ENCODE peak calls at places on chromosomes 3 and 15, in seven cellular contexts. One of them, this sample, is unnamed.

GRCh38 chr3:44359146-44359751 is 20.7 kb downstream of the TCAIM start:
- DNase-seq in AG09319: no peak
- DNase-seq in activated T-cell treated with anti-CD3 and anti-CD28 coated beads for 24 hours: no peak
- DNase-seq in activated T-helper 1 cell treated with anti-CD3 and anti-CD28 coated beads, Interleukin-2, amount 50 U/mL, for 16 hours: no peak
- DNase-seq in fibroblast of mammary gland: no peak
- DNase-seq in Ammon's horn: no peak
- DNase-seq in kidney tubule cell: peak; percentile 35
- DNase-seq in this sample: no peak

GRCh38 chr15:101194246-101195138 is 57.4 kb downstream of the CHSY1 start:
- DNase-seq in activated T-helper 1 cell treated with anti-CD3 and anti-CD28 coated beads, Interleukin-2, amount 50 U/mL, for 16 hours: no peak
- DNase-seq in fibroblast of mammary gland: no peak
- DNase-seq in Ammon's horn: no peak
- DNase-seq in kidney tubule cell: no peak
- DNase-seq in AG09319: no peak
- DNase-seq in activated T-cell treated with anti-CD3 and anti-CD28 coated beads for 24 hours: no peak
- DNase-seq in this sample: no peak

GRCh38 chr3:129688310-129688895 is 81.9 kb upstream of the PLXND1 start:
- DNase-seq in AG09319: peak; percentile 25
- DNase-seq in activated T-cell treated with anti-CD3 and anti-CD28 coated beads for 24 hours: no peak
- DNase-seq in kidney tubule cell: peak; percentile 44
- DNase-seq in activated T-helper 1 cell treated with anti-CD3 and anti-CD28 coated beads, Interleukin-2, amount 50 U/mL, for 16 hours: no peak
- DNase-seq in Ammon's horn: peak; percentile 94
- DNase-seq in fibroblast of mammary gland: peak; percentile 49
- DNase-seq in this sample: no peak

GRCh38 chr3:46299608-46300460 is 54.1 kb upstream of the CCR2 start:
- DNase-seq in AG09319: no peak
- DNase-seq in fibroblast of mammary gland: no peak
- DNase-seq in activated T-helper 1 cell treated with anti-CD3 and anti-CD28 coated beads, Interleukin-2, amount 50 U/mL, for 16 hours: no peak
- DNase-seq in activated T-cell treated with anti-CD3 and anti-CD28 coated beads for 24 hours: no peak
- DNase-seq in Ammon's horn: no peak
- DNase-seq in kidney tubule cell: no peak
- DNase-seq in this sample: no peak

GRCh38 chr3:131630812-131631211 is 128.0 kb upstream of the MRPL3 start:
- DNase-seq in fibroblast of mammary gland: peak; percentile 24
- DNase-seq in AG09319: no peak
- DNase-seq in kidney tubule cell: peak; percentile 31
- DNase-seq in activated T-helper 1 cell treated with anti-CD3 and anti-CD28 coated beads, Interleukin-2, amount 50 U/mL, for 16 hours: no peak
- DNase-seq in activated T-cell treated with anti-CD3 and anti-CD28 coated beads for 24 hours: no peak
- DNase-seq in Ammon's horn: no peak
- DNase-seq in this sample: no peak

GRCh38 chr15:62925875-62926274 is 116.7 kb upstream of the TPM1 start:
- DNase-seq in AG09319: no peak
- DNase-seq in kidney tubule cell: no peak
- DNase-seq in activated T-cell treated with anti-CD3 and anti-CD28 coated beads for 24 hours: no peak
- DNase-seq in activated T-helper 1 cell treated with anti-CD3 and anti-CD28 coated beads, Interleukin-2, amount 50 U/mL, for 16 hours: no peak
- DNase-seq in fibroblast of mammary gland: no peak
- DNase-seq in Ammon's horn: no peak
- DNase-seq in this sample: no peak

GRCh38 chr3:71998995-71999673 is 214.2 kb upstream of the PROK2 start:
- DNase-seq in AG09319: peak; percentile 14
- DNase-seq in activated T-helper 1 cell treated with anti-CD3 and anti-CD28 coated beads, Interleukin-2, amount 50 U/mL, for 16 hours: no peak
- DNase-seq in fibroblast of mammary gland: peak; percentile 100
- DNase-seq in kidney tubule cell: peak; percentile 50
- DNase-seq in activated T-cell treated with anti-CD3 and anti-CD28 coated beads for 24 hours: no peak
- DNase-seq in Ammon's horn: no peak
- DNase-seq in this sample: no peak

GRCh38 chr3:133887075-133887950 is 8.4 kb downstream of the RAB6B start:
- DNase-seq in fibroblast of mammary gland: no peak
- DNase-seq in Ammon's horn: no peak
- DNase-seq in AG09319: no peak
- DNase-seq in activated T-cell treated with anti-CD3 and anti-CD28 coated beads for 24 hours: no peak
- DNase-seq in kidney tubule cell: no peak
- DNase-seq in activated T-helper 1 cell treated with anti-CD3 and anti-CD28 coated beads, Interleukin-2, amount 50 U/mL, for 16 hours: no peak
- DNase-seq in this sample: no peak

GRCh38 chr15:52331490-52332240 is 36.1 kb upstream of the MYO5C start:
- DNase-seq in activated T-helper 1 cell treated with anti-CD3 and anti-CD28 coated beads, Interleukin-2, amount 50 U/mL, for 16 hours: peak; percentile 17
- DNase-seq in activated T-cell treated with anti-CD3 and anti-CD28 coated beads for 24 hours: peak; percentile 39
- DNase-seq in Ammon's horn: peak; percentile 67
- DNase-seq in kidney tubule cell: peak; percentile 69
- DNase-seq in fibroblast of mammary gland: peak; percentile 68
- DNase-seq in AG09319: no peak
- DNase-seq in this sample: peak; percentile 21

GRCh38 chr15:73568881-73569280 is 64.3 kb downstream of the NPTN start:
- DNase-seq in activated T-cell treated with anti-CD3 and anti-CD28 coated beads for 24 hours: no peak
- DNase-seq in AG09319: no peak
- DNase-seq in activated T-helper 1 cell treated with anti-CD3 and anti-CD28 coated beads, Interleukin-2, amount 50 U/mL, for 16 hours: no peak
- DNase-seq in kidney tubule cell: no peak
- DNase-seq in Ammon's horn: no peak
- DNase-seq in fibroblast of mammary gland: no peak
- DNase-seq in this sample: no peak

GRCh38 chr15:68795298-68795848 is 25.3 kb downstream of the ANP32A start:
- DNase-seq in activated T-cell treated with anti-CD3 and anti-CD28 coated beads for 24 hours: peak; percentile 52
- DNase-seq in AG09319: no peak
- DNase-seq in Ammon's horn: peak; percentile 96
- DNase-seq in fibroblast of mammary gland: peak; percentile 74
- DNase-seq in activated T-helper 1 cell treated with anti-CD3 and anti-CD28 coated beads, Interleukin-2, amount 50 U/mL, for 16 hours: peak; percentile 32
- DNase-seq in kidney tubule cell: peak; percentile 88
- DNase-seq in this sample: peak; percentile 37

GRCh38 chr3:64290864-64291263 is 65.6 kb upstream of the PRICKLE2 start:
- DNase-seq in Ammon's horn: no peak
- DNase-seq in fibroblast of mammary gland: peak; percentile 53
- DNase-seq in kidney tubule cell: no peak
- DNase-seq in activated T-cell treated with anti-CD3 and anti-CD28 coated beads for 24 hours: no peak
- DNase-seq in AG09319: no peak
- DNase-seq in activated T-helper 1 cell treated with anti-CD3 and anti-CD28 coated beads, Interleukin-2, amount 50 U/mL, for 16 hours: no peak
- DNase-seq in this sample: no peak

GRCh38 chr3:109268181-109268580 is 48.1 kb downstream of the DPPA2 start:
- DNase-seq in Ammon's horn: no peak
- DNase-seq in AG09319: no peak
- DNase-seq in kidney tubule cell: peak; percentile 29
- DNase-seq in activated T-helper 1 cell treated with anti-CD3 and anti-CD28 coated beads, Interleukin-2, amount 50 U/mL, for 16 hours: no peak
- DNase-seq in fibroblast of mammary gland: no peak
- DNase-seq in activated T-cell treated with anti-CD3 and anti-CD28 coated beads for 24 hours: no peak
- DNase-seq in this sample: no peak

GRCh38 chr15:57671636-57672035 is 34.9 kb upstream of the POLR2M start:
- DNase-seq in activated T-cell treated with anti-CD3 and anti-CD28 coated beads for 24 hours: no peak
- DNase-seq in activated T-helper 1 cell treated with anti-CD3 and anti-CD28 coated beads, Interleukin-2, amount 50 U/mL, for 16 hours: no peak
- DNase-seq in fibroblast of mammary gland: no peak
- DNase-seq in AG09319: no peak
- DNase-seq in Ammon's horn: no peak
- DNase-seq in kidney tubule cell: no peak
- DNase-seq in this sample: no peak

GRCh38 chr3:42936157-42936981 is 30.4 kb downstream of the ZNF662 start:
- DNase-seq in AG09319: no peak
- DNase-seq in Ammon's horn: peak; percentile 38
- DNase-seq in activated T-helper 1 cell treated with anti-CD3 and anti-CD28 coated beads, Interleukin-2, amount 50 U/mL, for 16 hours: no peak
- DNase-seq in fibroblast of mammary gland: peak; percentile 36
- DNase-seq in kidney tubule cell: peak; percentile 20
- DNase-seq in activated T-cell treated with anti-CD3 and anti-CD28 coated beads for 24 hours: no peak
- DNase-seq in this sample: no peak

GRCh38 chr3:25156526-25157075 is 271.5 kb upstream of the RARB start:
- DNase-seq in kidney tubule cell: peak; percentile 76
- DNase-seq in AG09319: peak; percentile 11
- DNase-seq in activated T-cell treated with anti-CD3 and anti-CD28 coated beads for 24 hours: no peak
- DNase-seq in fibroblast of mammary gland: peak; percentile 56
- DNase-seq in activated T-helper 1 cell treated with anti-CD3 and anti-CD28 coated beads, Interleukin-2, amount 50 U/mL, for 16 hours: no peak
- DNase-seq in Ammon's horn: no peak
- DNase-seq in this sample: no peak

GRCh38 chr3:4570840-4571621 is 77.9 kb downstream of the ITPR1 start:
- DNase-seq in AG09319: no peak
- DNase-seq in activated T-helper 1 cell treated with anti-CD3 and anti-CD28 coated beads, Interleukin-2, amount 50 U/mL, for 16 hours: no peak
- DNase-seq in activated T-cell treated with anti-CD3 and anti-CD28 coated beads for 24 hours: no peak
- DNase-seq in Ammon's horn: peak; percentile 32
- DNase-seq in kidney tubule cell: peak; percentile 49
- DNase-seq in fibroblast of mammary gland: no peak
- DNase-seq in this sample: no peak

GRCh38 chr3:100252006-100252405 is 8.8 kb upstream of the TBC1D23 start:
- DNase-seq in AG09319: no peak
- DNase-seq in activated T-cell treated with anti-CD3 and anti-CD28 coated beads for 24 hours: no peak
- DNase-seq in activated T-helper 1 cell treated with anti-CD3 and anti-CD28 coated beads, Interleukin-2, amount 50 U/mL, for 16 hours: no peak
- DNase-seq in Ammon's horn: no peak
- DNase-seq in fibroblast of mammary gland: no peak
- DNase-seq in kidney tubule cell: no peak
- DNase-seq in this sample: no peak

GRCh38 chr15:58748040-58748786 is 1.3 kb downstream of the ADAM10 start:
- DNase-seq in kidney tubule cell: no peak
- DNase-seq in fibroblast of mammary gland: no peak
- DNase-seq in AG09319: no peak
- DNase-seq in Ammon's horn: peak; percentile 23
- DNase-seq in activated T-helper 1 cell treated with anti-CD3 and anti-CD28 coated beads, Interleukin-2, amount 50 U/mL, for 16 hours: no peak
- DNase-seq in activated T-cell treated with anti-CD3 and anti-CD28 coated beads for 24 hours: no peak
- DNase-seq in this sample: peak; percentile 33

GRCh38 chr3:30181546-30181945 is 424.9 kb upstream of the TGFBR2 start:
- DNase-seq in AG09319: no peak
- DNase-seq in activated T-cell treated with anti-CD3 and anti-CD28 coated beads for 24 hours: no peak
- DNase-seq in Ammon's horn: no peak
- DNase-seq in kidney tubule cell: no peak
- DNase-seq in activated T-helper 1 cell treated with anti-CD3 and anti-CD28 coated beads, Interleukin-2, amount 50 U/mL, for 16 hours: no peak
- DNase-seq in fibroblast of mammary gland: peak; percentile 59
- DNase-seq in this sample: no peak

GRCh38 chr15:49558924-49559323 is 61.7 kb downstream of the FAM227B start:
- DNase-seq in Ammon's horn: no peak
- DNase-seq in fibroblast of mammary gland: peak; percentile 7
- DNase-seq in AG09319: no peak
- DNase-seq in activated T-cell treated with anti-CD3 and anti-CD28 coated beads for 24 hours: no peak
- DNase-seq in kidney tubule cell: no peak
- DNase-seq in activated T-helper 1 cell treated with anti-CD3 and anti-CD28 coated beads, Interleukin-2, amount 50 U/mL, for 16 hours: no peak
- DNase-seq in this sample: no peak

GRCh38 chr3:29759443-29760033 is 478.7 kb downstream of the RBMS3 start:
- DNase-seq in activated T-helper 1 cell treated with anti-CD3 and anti-CD28 coated beads, Interleukin-2, amount 50 U/mL, for 16 hours: no peak
- DNase-seq in Ammon's horn: no peak
- DNase-seq in fibroblast of mammary gland: peak; percentile 51
- DNase-seq in kidney tubule cell: peak; percentile 69
- DNase-seq in activated T-cell treated with anti-CD3 and anti-CD28 coated beads for 24 hours: no peak
- DNase-seq in AG09319: no peak
- DNase-seq in this sample: no peak

GRCh38 chr3:151998744-151999143 is 125.3 kb downstream of the SUCNR1 start:
- DNase-seq in AG09319: no peak
- DNase-seq in fibroblast of mammary gland: no peak
- DNase-seq in Ammon's horn: no peak
- DNase-seq in activated T-helper 1 cell treated with anti-CD3 and anti-CD28 coated beads, Interleukin-2, amount 50 U/mL, for 16 hours: no peak
- DNase-seq in activated T-cell treated with anti-CD3 and anti-CD28 coated beads for 24 hours: no peak
- DNase-seq in kidney tubule cell: no peak
- DNase-seq in this sample: no peak

GRCh38 chr3:42013652-42014442 is 51.9 kb upstream of the ULK4 start:
- DNase-seq in activated T-helper 1 cell treated with anti-CD3 and anti-CD28 coated beads, Interleukin-2, amount 50 U/mL, for 16 hours: peak; percentile 15
- DNase-seq in Ammon's horn: no peak
- DNase-seq in fibroblast of mammary gland: no peak
- DNase-seq in kidney tubule cell: peak; percentile 30
- DNase-seq in activated T-cell treated with anti-CD3 and anti-CD28 coated beads for 24 hours: peak; percentile 20
- DNase-seq in AG09319: no peak
- DNase-seq in this sample: no peak

GRCh38 chr3:195005251-195005620 is 265.7 kb downstream of the XXYLT1 start:
- DNase-seq in kidney tubule cell: no peak
- DNase-seq in activated T-helper 1 cell treated with anti-CD3 and anti-CD28 coated beads, Interleukin-2, amount 50 U/mL, for 16 hours: no peak
- DNase-seq in AG09319: no peak
- DNase-seq in fibroblast of mammary gland: no peak
- DNase-seq in Ammon's horn: no peak
- DNase-seq in activated T-cell treated with anti-CD3 and anti-CD28 coated beads for 24 hours: no peak
- DNase-seq in this sample: no peak

GRCh38 chr3:51706788-51707731 is at the start of gene GRM2:
- DNase-seq in AG09319: peak; percentile 52
- DNase-seq in activated T-cell treated with anti-CD3 and anti-CD28 coated beads for 24 hours: no peak
- DNase-seq in fibroblast of mammary gland: peak; percentile 78
- DNase-seq in activated T-helper 1 cell treated with anti-CD3 and anti-CD28 coated beads, Interleukin-2, amount 50 U/mL, for 16 hours: no peak
- DNase-seq in Ammon's horn: peak; percentile 57
- DNase-seq in kidney tubule cell: peak; percentile 71
- DNase-seq in this sample: no peak

GRCh38 chr3:87203807-87204206 is 23.3 kb upstream of the CHMP2B start:
- DNase-seq in activated T-cell treated with anti-CD3 and anti-CD28 coated beads for 24 hours: no peak
- DNase-seq in AG09319: no peak
- DNase-seq in activated T-helper 1 cell treated with anti-CD3 and anti-CD28 coated beads, Interleukin-2, amount 50 U/mL, for 16 hours: no peak
- DNase-seq in fibroblast of mammary gland: no peak
- DNase-seq in kidney tubule cell: no peak
- DNase-seq in Ammon's horn: no peak
- DNase-seq in this sample: no peak

GRCh38 chr15:68812069-68812468 is 8.6 kb downstream of the ANP32A start:
- DNase-seq in AG09319: no peak
- DNase-seq in activated T-cell treated with anti-CD3 and anti-CD28 coated beads for 24 hours: no peak
- DNase-seq in kidney tubule cell: no peak
- DNase-seq in fibroblast of mammary gland: no peak
- DNase-seq in activated T-helper 1 cell treated with anti-CD3 and anti-CD28 coated beads, Interleukin-2, amount 50 U/mL, for 16 hours: no peak
- DNase-seq in Ammon's horn: no peak
- DNase-seq in this sample: no peak

GRCh38 chr3:141680620-141681389 is 57.3 kb upstream of the RNF7 start:
- DNase-seq in activated T-helper 1 cell treated with anti-CD3 and anti-CD28 coated beads, Interleukin-2, amount 50 U/mL, for 16 hours: no peak
- DNase-seq in Ammon's horn: no peak
- DNase-seq in fibroblast of mammary gland: peak; percentile 62
- DNase-seq in activated T-cell treated with anti-CD3 and anti-CD28 coated beads for 24 hours: no peak
- DNase-seq in kidney tubule cell: peak; percentile 84
- DNase-seq in AG09319: no peak
- DNase-seq in this sample: no peak

GRCh38 chr3:37941608-37942540 is 48.7 kb upstream of the VILL start:
- DNase-seq in activated T-helper 1 cell treated with anti-CD3 and anti-CD28 coated beads, Interleukin-2, amount 50 U/mL, for 16 hours: no peak
- DNase-seq in AG09319: no peak
- DNase-seq in fibroblast of mammary gland: no peak
- DNase-seq in activated T-cell treated with anti-CD3 and anti-CD28 coated beads for 24 hours: no peak
- DNase-seq in kidney tubule cell: no peak
- DNase-seq in Ammon's horn: no peak
- DNase-seq in this sample: no peak

GRCh38 chr15:31200735-31201151 is 99.2 kb upstream of the TRPM1 start:
- DNase-seq in activated T-cell treated with anti-CD3 and anti-CD28 coated beads for 24 hours: peak; percentile 34
- DNase-seq in Ammon's horn: peak; percentile 55
- DNase-seq in activated T-helper 1 cell treated with anti-CD3 and anti-CD28 coated beads, Interleukin-2, amount 50 U/mL, for 16 hours: peak; percentile 39
- DNase-seq in fibroblast of mammary gland: peak; percentile 52
- DNase-seq in AG09319: no peak
- DNase-seq in kidney tubule cell: peak; percentile 55
- DNase-seq in this sample: peak; percentile 41

GRCh38 chr3:106206165-106206564 is 337.4 kb upstream of the CBLB start:
- DNase-seq in activated T-cell treated with anti-CD3 and anti-CD28 coated beads for 24 hours: no peak
- DNase-seq in fibroblast of mammary gland: peak; percentile 47
- DNase-seq in kidney tubule cell: peak; percentile 42
- DNase-seq in AG09319: peak; percentile 8
- DNase-seq in activated T-helper 1 cell treated with anti-CD3 and anti-CD28 coated beads, Interleukin-2, amount 50 U/mL, for 16 hours: no peak
- DNase-seq in Ammon's horn: peak; percentile 29
- DNase-seq in this sample: no peak

GRCh38 chr3:126537730-126538281 is 13.9 kb downstream of the CHST13 start:
- DNase-seq in activated T-cell treated with anti-CD3 and anti-CD28 coated beads for 24 hours: no peak
- DNase-seq in Ammon's horn: no peak
- DNase-seq in fibroblast of mammary gland: no peak
- DNase-seq in kidney tubule cell: no peak
- DNase-seq in activated T-helper 1 cell treated with anti-CD3 and anti-CD28 coated beads, Interleukin-2, amount 50 U/mL, for 16 hours: no peak
- DNase-seq in AG09319: no peak
- DNase-seq in this sample: no peak

GRCh38 chr15:99686290-99686689 is 46.9 kb downstream of the LYSMD4 start:
- DNase-seq in fibroblast of mammary gland: no peak
- DNase-seq in AG09319: no peak
- DNase-seq in Ammon's horn: no peak
- DNase-seq in kidney tubule cell: no peak
- DNase-seq in activated T-cell treated with anti-CD3 and anti-CD28 coated beads for 24 hours: no peak
- DNase-seq in activated T-helper 1 cell treated with anti-CD3 and anti-CD28 coated beads, Interleukin-2, amount 50 U/mL, for 16 hours: no peak
- DNase-seq in this sample: no peak

GRCh38 chr15:77032052-77032646 is 37.2 kb downstream of the PSTPIP1 start:
- DNase-seq in AG09319: no peak
- DNase-seq in fibroblast of mammary gland: no peak
- DNase-seq in kidney tubule cell: no peak
- DNase-seq in activated T-cell treated with anti-CD3 and anti-CD28 coated beads for 24 hours: no peak
- DNase-seq in Ammon's horn: no peak
- DNase-seq in activated T-helper 1 cell treated with anti-CD3 and anti-CD28 coated beads, Interleukin-2, amount 50 U/mL, for 16 hours: no peak
- DNase-seq in this sample: no peak

GRCh38 chr15:57290826-57291225 is 85.5 kb upstream of the CGNL1 start:
- DNase-seq in activated T-cell treated with anti-CD3 and anti-CD28 coated beads for 24 hours: no peak
- DNase-seq in activated T-helper 1 cell treated with anti-CD3 and anti-CD28 coated beads, Interleukin-2, amount 50 U/mL, for 16 hours: no peak
- DNase-seq in kidney tubule cell: no peak
- DNase-seq in Ammon's horn: no peak
- DNase-seq in AG09319: no peak
- DNase-seq in fibroblast of mammary gland: no peak
- DNase-seq in this sample: no peak

GRCh38 chr3:64158334-64158733 is 66.9 kb downstream of the PRICKLE2 start:
- DNase-seq in AG09319: no peak
- DNase-seq in activated T-helper 1 cell treated with anti-CD3 and anti-CD28 coated beads, Interleukin-2, amount 50 U/mL, for 16 hours: no peak
- DNase-seq in fibroblast of mammary gland: peak; percentile 30
- DNase-seq in Ammon's horn: no peak
- DNase-seq in activated T-cell treated with anti-CD3 and anti-CD28 coated beads for 24 hours: no peak
- DNase-seq in kidney tubule cell: peak; percentile 13
- DNase-seq in this sample: no peak

GRCh38 chr15:60899322-60899966 is 329.7 kb downstream of the RORA start:
- DNase-seq in fibroblast of mammary gland: no peak
- DNase-seq in AG09319: no peak
- DNase-seq in kidney tubule cell: no peak
- DNase-seq in Ammon's horn: no peak
- DNase-seq in activated T-helper 1 cell treated with anti-CD3 and anti-CD28 coated beads, Interleukin-2, amount 50 U/mL, for 16 hours: no peak
- DNase-seq in activated T-cell treated with anti-CD3 and anti-CD28 coated beads for 24 hours: peak; percentile 23
- DNase-seq in this sample: peak; percentile 12

This sample was measured in stimulated activated naive CD4-positive, alpha-beta T cell treated with Interleukin-2 at 50 U/mL for 16 hours.